ENCODE peak calls at places on chromosomes 16 and 17, in eight cellular contexts. E, G, I, C, T, S, D and N are unnamed samples.

GRCh38 chr16:66537236-66537635 is 12.7 kb downstream of the TK2 start:
- DNase-seq in G (no peak), S (no peak), C (no peak), T (no peak), E (no peak), D (no peak), I (no peak), N (no peak)

GRCh38 chr17:50834786-50835562 is 412 bp upstream of the WFIKKN2 start:
- DNase-seq in C (no peak), S (no peak), T (no peak), I (no peak), G (no peak), E (peak), D (peak), N (no peak)

GRCh38 chr17:57999496-58000017 is 7.5 kb downstream of the SRSF1 start:
- DNase-seq in E (peak), D (peak), G (peak), I (peak), S (peak), T (no peak), C (no peak), N (no peak)

GRCh38 chr17:39736319-39737165 is 1.2 kb upstream of the GRB7 start:
- DNase-seq in I (peak), S (no peak), C (no peak), E (peak), D (no peak), G (no peak), T (no peak), N (no peak)

GRCh38 chr17:43917348-43918025 is 10.2 kb upstream of the MPP2 start:
- DNase-seq in G (no peak), T (peak), S (peak), C (no peak), D (peak), E (no peak), I (no peak), N (no peak)

GRCh38 chr17:40432864-40433528 is 10.3 kb upstream of the IGFBP4 start:
- DNase-seq in T (peak), D (no peak), G (peak), C (no peak), I (no peak), S (no peak), E (no peak), N (no peak)

GRCh38 chr17:75754378-75755204 is 10.4 kb downstream of the GALK1 start:
- DNase-seq in G (no peak), C (no peak), I (no peak), S (no peak), T (no peak), E (no peak), D (no peak), N (no peak)

GRCh38 chr17:19647697-19648474 is 665 bp upstream of the ALDH3A2 start:
- DNase-seq in C (no peak), S (peak), G (peak), E (peak), D (peak), I (peak), T (peak), N (no peak)

GRCh38 chr16:88442811-88443576 is 10.1 kb upstream of the ZFPM1 start:
- DNase-seq in E (peak), T (peak), D (peak), G (peak), I (peak), S (peak), C (peak), N (peak)

GRCh38 chr17:79836952-79837887 is 2.0 kb downstream of the CBX4 start:
- DNase-seq in E (no peak), C (no peak), G (peak), T (peak), D (no peak), I (no peak), S (peak), N (no peak)

GRCh38 chr17:81383504-81384421 is 11.5 kb upstream of the BAHCC1 start:
- DNase-seq in G (no peak), S (no peak), C (no peak), T (no peak), I (no peak), E (no peak), D (no peak), N (no peak)

GRCh38 chr17:8326591-8327583 is 12.8 kb upstream of the ODF4 start:
- DNase-seq in C (no peak), T (peak), I (no peak), E (peak), S (peak), D (peak), G (no peak), N (no peak)

GRCh38 chr17:5585814-5586558 is 1.7 kb upstream of the NLRP1 start:
- DNase-seq in E (peak), I (no peak), C (no peak), S (no peak), G (no peak), D (no peak), T (no peak), N (no peak)

GRCh38 chr17:71790791-71791190 is 330.0 kb upstream of the SOX9 start:
- DNase-seq in I (no peak), G (no peak), E (no peak), D (peak), C (no peak), S (no peak), T (no peak), N (no peak)

GRCh38 chr16:86020971-86021370 is 122.0 kb downstream of the IRF8 start:
- DNase-seq in I (no peak), G (no peak), T (no peak), D (no peak), E (no peak), S (no peak), C (no peak), N (no peak)